ENCODE peak calls at places on chromosomes 1 and 21, in nine cellular contexts. R is epithelial cell of esophagus; J is activated naive CD4-positive, alpha-beta T cell treated with anti-CD3 and anti-CD28 coated beads, Interleukin-2, amount 10 ng/mL, durations not matched to agents 7 days and 5 days; Z is activated CD8-positive, alpha-beta memory T cell treated with anti-CD3 and anti-CD28 coated beads, Interleukin-2, amount 10 ng/mL, durations not matched to agents 7 days and 5 days; O is NCI-H345; T is dorsolateral prefrontal cortex; C is NCI-H774; S is HCT116; M is fibroblast of gingiva. L is an unnamed sample.

GRCh38 chr21:46093668-46094400 is 4.1 kb upstream of the COL6A2 start:
- DNase-seq in R (no peak), J (peak; percentile 17), Z (peak; percentile 45), O (no peak), T (no peak), C (no peak), S (no peak), M (no peak), L (no peak)

GRCh38 chr21:36630485-36631206 is 68.3 kb upstream of the SIM2 start:
- DNase-seq in R (peak; percentile 61), J (peak; percentile 69), Z (peak; percentile 62), O (peak; percentile 59), T (no peak), C (peak; percentile 19), S (peak; percentile 32), M (no peak), L (peak; percentile 36)

GRCh38 chr1:8259498-8260290 is 58.2 kb upstream of the SLC45A1 start:
- DNase-seq in R (peak; percentile 78), J (no peak), Z (no peak), O (peak; percentile 23), T (no peak), C (no peak), S (peak; percentile 19), M (peak; percentile 73), L (peak; percentile 85)

GRCh38 chr1:58786184-58786926 is 2.5 kb upstream of the JUN start:
- DNase-seq in R (no peak), J (no peak), Z (no peak), O (no peak), T (no peak), C (no peak), S (no peak), M (peak; percentile 79), L (peak; percentile 80)

GRCh38 chr1:217135569-217135915 is 412.3 kb upstream of the ESRRG start:
- DNase-seq in R (peak; percentile 14), J (no peak), Z (no peak), O (peak; percentile 48), T (no peak), C (peak; percentile 56), S (no peak), M (no peak), L (peak; percentile 14)

GRCh38 chr21:46048926-46049889 is 48.7 kb upstream of the COL6A2 start:
- DNase-seq in R (peak; percentile 35), J (no peak), Z (no peak), O (peak; percentile 92), T (peak; percentile 53), C (no peak), S (no peak), M (peak; percentile 100), L (peak; percentile 100)

GRCh38 chr1:94160811-94161210 is 39.9 kb upstream of the ABCA4 start:
- DNase-seq in R (peak; percentile 45), J (no peak), Z (no peak), O (no peak), T (no peak), C (no peak), S (peak; percentile 43), M (peak; percentile 73), L (peak; percentile 59)

GRCh38 chr1:119988316-119989067 is 81.0 kb downstream of the NOTCH2 start:
- DNase-seq in R (no peak), J (no peak), Z (no peak), O (no peak), T (no peak), C (no peak), S (no peak), M (peak; percentile 7), L (peak; percentile 33)

GRCh38 chr21:42534901-42535378 is 21.3 kb downstream of the SLC37A1 start:
- DNase-seq in R (no peak), J (peak; percentile 15), Z (no peak), O (no peak), T (no peak), C (no peak), S (no peak), M (no peak), L (no peak)

GRCh38 chr1:56359036-56359435 is 220.3 kb downstream of the PLPP3 start:
- DNase-seq in R (no peak), J (no peak), Z (no peak), O (no peak), T (no peak), C (no peak), S (no peak), M (no peak), L (no peak)

GRCh38 chr1:6603424-6603850 is 768 bp upstream of the KLHL21 start:
- DNase-seq in R (peak; percentile 71), J (peak; percentile 66), Z (peak; percentile 73), O (no peak), T (no peak), C (no peak), S (no peak), M (no peak), L (peak; percentile 84)

GRCh38 chr1:245971711-245972085 is 535.4 kb downstream of the SMYD3 start:
- DNase-seq in R (no peak), J (no peak), Z (no peak), O (no peak), T (no peak), C (no peak), S (no peak), M (no peak), L (peak; percentile 78)

GRCh38 chr1:30847358-30847972 is 61.1 kb downstream of the SDC3 start:
- DNase-seq in R (peak; percentile 30), J (no peak), Z (no peak), O (peak; percentile 16), T (peak; percentile 85), C (peak; percentile 84), S (no peak), M (no peak), L (peak; percentile 82)

GRCh38 chr1:21290546-21290944 is 282 bp upstream of the ECE1 start:
- DNase-seq in R (no peak), J (peak; percentile 46), Z (peak; percentile 46), O (peak; percentile 6), T (no peak), C (no peak), S (no peak), M (no peak), L (no peak)

GRCh38 chr1:9267827-9268581 is 24.7 kb upstream of the SPSB1 start:
- DNase-seq in R (no peak), J (no peak), Z (no peak), O (no peak), T (no peak), C (no peak), S (no peak), M (no peak), L (no peak)

GRCh38 chr21:24895885-24896734 is 711.2 kb downstream of the MRPL39 start:
- DNase-seq in R (no peak), J (no peak), Z (no peak), O (peak; percentile 9), T (no peak), C (no peak), S (no peak), M (no peak), L (peak; percentile 42)

GRCh38 chr1:15501208-15502032 is 22.6 kb downstream of the CASP9 start:
- DNase-seq in R (peak; percentile 67), J (peak; percentile 72), Z (peak; percentile 68), O (peak; percentile 48), T (no peak), C (peak; percentile 3), S (peak; percentile 16), M (peak; percentile 31), L (peak; percentile 58)

GRCh38 chr1:205991237-205991636 is 12.0 kb downstream of the RAB7B start:
- DNase-seq in R (no peak), J (no peak), Z (no peak), O (no peak), T (no peak), C (no peak), S (no peak), M (no peak), L (peak; percentile 19)

GRCh38 chr1:177873238-177873637 is 96.6 kb downstream of the SEC16B start:
- DNase-seq in R (peak; percentile 92), J (no peak), Z (no peak), O (no peak), T (no peak), C (peak; percentile 35), S (no peak), M (peak; percentile 74), L (peak; percentile 95)

GRCh38 chr21:43786423-43787179 is 2.8 kb upstream of the RRP1 start:
- DNase-seq in R (peak; percentile 59), J (no peak), Z (no peak), O (no peak), T (no peak), C (no peak), S (no peak), M (no peak), L (no peak)

GRCh38 chr1:27644369-27645070 is 9.5 kb upstream of the FGR start:
- DNase-seq in R (no peak), J (no peak), Z (no peak), O (no peak), T (no peak), C (no peak), S (no peak), M (no peak), L (no peak)

GRCh38 chr1:45205000-45205909 is 1.1 kb downstream of the ZSWIM5 start:
- DNase-seq in R (peak; percentile 15), J (peak; percentile 36), Z (peak; percentile 44), O (peak; percentile 26), T (peak; percentile 47), C (no peak), S (no peak), M (peak; percentile 53), L (peak; percentile 29)

GRCh38 chr1:178684542-178685000 is 40.5 kb upstream of the RALGPS2 start:
- DNase-seq in R (peak; percentile 85), J (no peak), Z (no peak), O (no peak), T (no peak), C (no peak), S (peak; percentile 65), M (peak; percentile 94), L (peak; percentile 96)

GRCh38 chr1:245604979-245605378 is 450.2 kb downstream of the KIF26B start:
- DNase-seq in R (no peak), J (no peak), Z (no peak), O (no peak), T (no peak), C (no peak), S (no peak), M (no peak), L (peak; percentile 30)

GRCh38 chr1:202072211-202072610 is 50.5 kb upstream of the GPR37L1 start:
- DNase-seq in R (no peak), J (no peak), Z (no peak), O (no peak), T (no peak), C (no peak), S (no peak), M (no peak), L (no peak)

GRCh38 chr1:32275424-32275823 is 16.5 kb upstream of the HDAC1 start:
- DNase-seq in R (peak; percentile 63), J (no peak), Z (no peak), O (no peak), T (no peak), C (no peak), S (no peak), M (no peak), L (no peak)

GRCh38 chr1:179831225-179831624 is 46.4 kb downstream of the TOR1AIP2 start:
- DNase-seq in R (no peak), J (no peak), Z (peak; percentile 40), O (no peak), T (no peak), C (no peak), S (no peak), M (no peak), L (no peak)

GRCh38 chr1:2248127-2248826 is 20.2 kb downstream of the SKI start:
- DNase-seq in R (no peak), J (no peak), Z (no peak), O (no peak), T (no peak), C (no peak), S (no peak), M (no peak), L (no peak)

GRCh38 chr1:31795801-31796621 is 19.8 kb downstream of the SPOCD1 start:
- DNase-seq in R (peak; percentile 49), J (no peak), Z (no peak), O (peak; percentile 87), T (peak; percentile 53), C (no peak), S (no peak), M (peak; percentile 58), L (peak; percentile 85)